ENCODE peak calls at places on chromosomes 2 and 18, in six cellular contexts. One of them, this sample, is unnamed.

GRCh38 chr18:74370163-74370562 is 54.5 kb downstream of the C18orf63 start:
- DNase-seq in mammary epithelial cell: no peak
- DNase-seq in coronary artery: no peak
- DNase-seq in IMR-90: no peak
- DNase-seq in spleen: no peak
- DNase-seq in heart left ventricle: no peak
- DNase-seq in this sample: no peak

GRCh38 chr2:108536133-108536780 is 2.0 kb downstream of the LIMS1 start:
- DNase-seq in mammary epithelial cell: peak; percentile 35
- DNase-seq in coronary artery: no peak
- DNase-seq in IMR-90: peak; percentile 62
- DNase-seq in spleen: no peak
- DNase-seq in heart left ventricle: no peak
- DNase-seq in this sample: peak; percentile 77

GRCh38 chr2:178117725-178118124 is 5.5 kb downstream of the RBM45 start:
- DNase-seq in mammary epithelial cell: no peak
- DNase-seq in coronary artery: no peak
- DNase-seq in IMR-90: no peak
- DNase-seq in spleen: no peak
- DNase-seq in heart left ventricle: no peak
- DNase-seq in this sample: no peak

GRCh38 chr2:854460-854859 is 96.2 kb upstream of the SNTG2 start:
- DNase-seq in mammary epithelial cell: no peak
- DNase-seq in coronary artery: peak; percentile 50
- DNase-seq in IMR-90: no peak
- DNase-seq in spleen: no peak
- DNase-seq in heart left ventricle: no peak
- DNase-seq in this sample: no peak

GRCh38 chr2:201680743-201681142 is 17.7 kb downstream of the MPP4 start:
- DNase-seq in mammary epithelial cell: no peak
- DNase-seq in coronary artery: no peak
- DNase-seq in IMR-90: no peak
- DNase-seq in spleen: no peak
- DNase-seq in heart left ventricle: no peak
- DNase-seq in this sample: peak; percentile 34

GRCh38 chr18:44733069-44733753 is 52.5 kb downstream of the SETBP1 start:
- DNase-seq in mammary epithelial cell: peak; percentile 93
- DNase-seq in coronary artery: no peak
- DNase-seq in IMR-90: peak; percentile 86
- DNase-seq in spleen: no peak
- DNase-seq in heart left ventricle: no peak
- DNase-seq in this sample: peak; percentile 95

GRCh38 chr2:173199303-173199702 is 123.7 kb downstream of the MAP3K20 start:
- DNase-seq in mammary epithelial cell: no peak
- DNase-seq in coronary artery: no peak
- DNase-seq in IMR-90: no peak
- DNase-seq in spleen: no peak
- DNase-seq in heart left ventricle: no peak
- DNase-seq in this sample: no peak

GRCh38 chr2:102010767-102011351 is 19.1 kb downstream of the IL1R2 start:
- DNase-seq in mammary epithelial cell: no peak
- DNase-seq in coronary artery: no peak
- DNase-seq in IMR-90: no peak
- DNase-seq in spleen: no peak
- DNase-seq in heart left ventricle: no peak
- DNase-seq in this sample: no peak

GRCh38 chr2:15945909-15946705 is 5.8 kb downstream of the MYCN start:
- DNase-seq in mammary epithelial cell: no peak
- DNase-seq in coronary artery: no peak
- DNase-seq in IMR-90: no peak
- DNase-seq in spleen: no peak
- DNase-seq in heart left ventricle: no peak
- DNase-seq in this sample: no peak

GRCh38 chr2:142965464-142965863 is 88.0 kb downstream of the KYNU start:
- DNase-seq in mammary epithelial cell: peak; percentile 37
- DNase-seq in coronary artery: no peak
- DNase-seq in IMR-90: peak; percentile 78
- DNase-seq in spleen: no peak
- DNase-seq in heart left ventricle: no peak
- DNase-seq in this sample: peak; percentile 54

GRCh38 chr2:85584857-85585780 is 888 bp downstream of the VAMP5 start:
- DNase-seq in mammary epithelial cell: peak; percentile 72
- DNase-seq in coronary artery: no peak
- DNase-seq in IMR-90: peak; percentile 63
- DNase-seq in spleen: no peak
- DNase-seq in heart left ventricle: peak; percentile 54
- DNase-seq in this sample: peak; percentile 85

GRCh38 chr2:23384551-23385349 is at the start of gene KLHL29:
- DNase-seq in mammary epithelial cell: peak; percentile 65
- DNase-seq in coronary artery: peak; percentile 86
- DNase-seq in IMR-90: peak; percentile 71
- DNase-seq in spleen: peak; percentile 90
- DNase-seq in heart left ventricle: peak; percentile 85
- DNase-seq in this sample: peak; percentile 82

GRCh38 chr2:19549821-19550220 is 191.4 kb upstream of the OSR1 start:
- DNase-seq in mammary epithelial cell: no peak
- DNase-seq in coronary artery: no peak
- DNase-seq in IMR-90: no peak
- DNase-seq in spleen: no peak
- DNase-seq in heart left ventricle: no peak
- DNase-seq in this sample: no peak

GRCh38 chr2:101310591-101311389 is 2.3 kb upstream of the RNF149 start:
- DNase-seq in mammary epithelial cell: no peak
- DNase-seq in coronary artery: no peak
- DNase-seq in IMR-90: peak; percentile 17
- DNase-seq in spleen: no peak
- DNase-seq in heart left ventricle: no peak
- DNase-seq in this sample: peak; percentile 54

DNA sequence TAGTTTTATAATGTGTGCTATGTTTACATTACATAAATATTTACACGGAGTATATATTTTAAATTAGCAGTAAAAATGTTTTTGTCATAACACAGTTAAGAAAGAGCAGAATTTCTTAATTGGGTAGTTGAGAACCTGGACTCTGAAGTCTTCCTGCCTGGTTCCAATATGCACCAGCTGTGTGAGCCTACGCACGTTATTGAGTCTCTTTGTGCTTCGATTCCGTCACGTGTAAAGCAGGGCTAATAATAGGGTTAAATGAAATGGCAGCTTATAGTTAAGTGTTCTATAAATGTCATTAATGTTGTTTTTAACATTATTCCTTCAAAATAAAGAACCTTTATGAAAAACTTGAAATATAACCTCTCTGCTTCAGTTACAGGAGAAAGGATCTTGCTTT is 1.2 kb upstream of the CCDC88A start:
- DNase-seq in mammary epithelial cell: no peak
- DNase-seq in coronary artery: no peak
- DNase-seq in IMR-90: no peak
- DNase-seq in spleen: no peak
- DNase-seq in heart left ventricle: no peak
- DNase-seq in this sample: no peak
- H3K4me3 ChIP-seq in mammary epithelial cell: no peak overlapping the region
- H3K4me3 ChIP-seq in coronary artery: no peak overlapping the region
- H3K4me3 ChIP-seq in IMR-90: no peak overlapping the region
- H3K4me3 ChIP-seq in spleen: peak overlapping the region; percentile 76
- H3K4me3 ChIP-seq in heart left ventricle: peak overlapping the region; percentile 85
- H3K4me3 ChIP-seq in this sample: no peak overlapping the region

GRCh38 chr2:235343869-235344268 is 150.0 kb upstream of the AGAP1 start:
- DNase-seq in mammary epithelial cell: no peak
- DNase-seq in coronary artery: no peak
- DNase-seq in IMR-90: peak; percentile 11
- DNase-seq in spleen: no peak
- DNase-seq in heart left ventricle: no peak
- DNase-seq in this sample: no peak

GRCh38 chr2:235343156-235343774 is 150.6 kb upstream of the AGAP1 start:
- DNase-seq in mammary epithelial cell: no peak
- DNase-seq in coronary artery: no peak
- DNase-seq in IMR-90: no peak
- DNase-seq in spleen: no peak
- DNase-seq in heart left ventricle: no peak
- DNase-seq in this sample: no peak

GRCh38 chr2:235347691-235348090 is 146.2 kb upstream of the AGAP1 start:
- DNase-seq in mammary epithelial cell: peak; percentile 41
- DNase-seq in coronary artery: no peak
- DNase-seq in IMR-90: peak; percentile 85
- DNase-seq in spleen: no peak
- DNase-seq in heart left ventricle: no peak
- DNase-seq in this sample: peak; percentile 56

GRCh38 chr2:235350234-235350633 is 143.6 kb upstream of the AGAP1 start:
- DNase-seq in mammary epithelial cell: no peak
- DNase-seq in coronary artery: no peak
- DNase-seq in IMR-90: no peak
- DNase-seq in spleen: no peak
- DNase-seq in heart left ventricle: no peak
- DNase-seq in this sample: no peak

GRCh38 chr2:235345745-235346144 is 148.1 kb upstream of the AGAP1 start:
- DNase-seq in mammary epithelial cell: no peak
- DNase-seq in coronary artery: no peak
- DNase-seq in IMR-90: no peak
- DNase-seq in spleen: no peak
- DNase-seq in heart left ventricle: no peak
- DNase-seq in this sample: no peak
- TF ChIP-seq CTCF in mammary epithelial cell: no peak
- TF ChIP-seq CTCF in coronary artery: no peak
- TF ChIP-seq CTCF in IMR-90: no peak
- TF ChIP-seq CTCF in spleen: no peak
- TF ChIP-seq CTCF in heart left ventricle: no peak
- TF ChIP-seq CTCF in this sample: no peak

GRCh38 chr2:222709191-222709891 is 37.9 kb downstream of the MOGAT1 start:
- DNase-seq in mammary epithelial cell: peak; percentile 41
- DNase-seq in coronary artery: peak; percentile 85
- DNase-seq in IMR-90: peak; percentile 99
- DNase-seq in spleen: no peak
- DNase-seq in heart left ventricle: peak; percentile 79
- DNase-seq in this sample: peak; percentile 82
- H3K4me3 ChIP-seq in mammary epithelial cell: no peak overlapping the region
- H3K4me3 ChIP-seq in coronary artery: peak overlapping the region; percentile 51
- H3K4me3 ChIP-seq in IMR-90: peak overlapping the region; percentile 26
- H3K4me3 ChIP-seq in spleen: no peak overlapping the region
- H3K4me3 ChIP-seq in heart left ventricle: peak overlapping the region; percentile 36
- H3K4me3 ChIP-seq in this sample: no peak overlapping the region

DNA sequence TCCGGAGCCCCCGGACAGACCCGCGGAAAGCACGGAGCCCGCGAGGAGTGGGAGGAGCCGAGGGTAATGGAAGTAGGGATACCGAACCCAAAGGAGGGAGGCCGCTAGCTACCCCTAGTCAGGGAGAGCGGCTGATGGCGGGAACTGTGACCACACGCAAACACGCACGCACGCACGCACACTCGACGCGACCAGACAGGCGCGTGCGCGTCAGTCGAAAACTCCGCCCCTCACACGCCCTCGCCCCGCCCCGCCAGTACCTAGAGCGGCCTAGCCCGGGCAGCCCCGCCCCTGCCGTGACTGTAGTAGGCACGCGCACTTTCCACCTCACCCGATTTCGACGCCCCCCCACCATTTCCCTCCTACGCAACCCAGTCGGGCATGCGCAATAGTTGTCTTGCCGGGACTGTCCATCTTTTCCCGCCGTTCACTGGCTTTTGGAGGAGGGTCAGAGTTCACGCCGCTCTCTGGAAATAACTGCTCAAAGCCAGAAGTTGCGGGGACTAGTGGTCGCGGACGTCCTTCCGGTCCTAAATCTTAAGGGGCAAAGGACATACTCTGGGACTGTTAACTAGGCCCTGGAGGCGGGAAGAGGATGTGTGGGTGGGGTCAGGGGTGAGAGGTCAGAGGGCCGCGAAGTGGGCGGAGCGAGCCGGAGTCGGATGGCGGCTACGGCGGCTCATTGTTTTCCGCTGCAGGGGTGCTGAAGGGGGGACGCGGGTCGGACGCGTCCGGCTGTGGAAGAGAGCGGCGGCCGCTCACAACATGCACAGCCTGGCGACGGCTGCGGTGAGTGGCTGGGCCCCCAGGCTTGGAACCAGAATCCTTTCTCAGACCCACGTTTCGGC is at the start of the genes CNOT9 and USP37:
- DNase-seq in mammary epithelial cell: peak; percentile 98
- DNase-seq in coronary artery: peak; percentile 99
- DNase-seq in IMR-90: peak; percentile 97
- DNase-seq in spleen: peak; percentile 100
- DNase-seq in heart left ventricle: peak; percentile 99
- DNase-seq in this sample: peak; percentile 99
- TF ChIP-seq CTCF in mammary epithelial cell: no peak
- TF ChIP-seq CTCF in coronary artery: no peak
- TF ChIP-seq CTCF in IMR-90: no peak
- TF ChIP-seq CTCF in spleen: no peak
- TF ChIP-seq CTCF in heart left ventricle: no peak
- TF ChIP-seq CTCF in this sample: no peak

GRCh38 chr2:43469713-43470112 is 126.1 kb downstream of the THADA start:
- DNase-seq in mammary epithelial cell: no peak
- DNase-seq in coronary artery: no peak
- DNase-seq in IMR-90: no peak
- DNase-seq in spleen: no peak
- DNase-seq in heart left ventricle: no peak
- DNase-seq in this sample: no peak

GRCh38 chr2:43465234-43465633 is 130.6 kb downstream of the THADA start:
- DNase-seq in mammary epithelial cell: no peak
- DNase-seq in coronary artery: no peak
- DNase-seq in IMR-90: no peak
- DNase-seq in spleen: no peak
- DNase-seq in heart left ventricle: no peak
- DNase-seq in this sample: no peak

GRCh38 chr2:43469094-43469493 is 126.7 kb downstream of the THADA start:
- DNase-seq in mammary epithelial cell: no peak
- DNase-seq in coronary artery: no peak
- DNase-seq in IMR-90: no peak
- DNase-seq in spleen: no peak
- DNase-seq in heart left ventricle: no peak
- DNase-seq in this sample: no peak

GRCh38 chr2:43464546-43464945 is 131.3 kb downstream of the THADA start:
- DNase-seq in mammary epithelial cell: peak; percentile 68
- DNase-seq in coronary artery: no peak
- DNase-seq in IMR-90: peak; percentile 23
- DNase-seq in spleen: no peak
- DNase-seq in heart left ventricle: no peak
- DNase-seq in this sample: no peak

DNA sequence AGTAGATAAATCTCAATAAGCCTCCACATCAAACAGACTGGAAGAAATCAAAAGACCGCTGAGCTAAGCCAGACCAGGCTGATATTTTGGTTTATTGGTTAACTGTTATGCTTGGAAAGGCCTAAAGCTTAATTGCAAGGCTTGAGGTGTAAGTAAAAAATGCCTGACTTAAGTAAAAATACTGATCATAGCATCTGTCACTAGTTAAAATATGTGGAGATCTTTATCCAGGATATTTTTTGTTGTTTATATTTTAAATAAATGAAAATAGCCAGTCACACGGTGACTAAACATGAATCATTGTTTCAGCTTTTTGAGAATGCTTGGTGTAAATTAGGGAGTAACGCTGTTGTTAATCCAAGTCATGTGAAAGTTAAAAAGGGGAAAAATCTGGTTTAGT is 127.9 kb downstream of the THADA start:
- DNase-seq in mammary epithelial cell: peak; percentile 74
- DNase-seq in coronary artery: no peak
- DNase-seq in IMR-90: peak; percentile 63
- DNase-seq in spleen: no peak
- DNase-seq in heart left ventricle: no peak
- DNase-seq in this sample: peak; percentile 71
- H3K4me3 ChIP-seq in mammary epithelial cell: no peak overlapping the region
- H3K4me3 ChIP-seq in coronary artery: no peak overlapping the region
- H3K4me3 ChIP-seq in IMR-90: no peak overlapping the region
- H3K4me3 ChIP-seq in spleen: no peak overlapping the region
- H3K4me3 ChIP-seq in heart left ventricle: no peak overlapping the region
- H3K4me3 ChIP-seq in this sample: no peak overlapping the region

GRCh38 chr2:129444417-129445150 is 534.9 kb upstream of the RAB6C start:
- DNase-seq in mammary epithelial cell: no peak
- DNase-seq in coronary artery: peak; percentile 53
- DNase-seq in IMR-90: no peak
- DNase-seq in spleen: no peak
- DNase-seq in heart left ventricle: no peak
- DNase-seq in this sample: no peak
- TF ChIP-seq CTCF in mammary epithelial cell: no peak
- TF ChIP-seq CTCF in coronary artery: no peak
- TF ChIP-seq CTCF in IMR-90: no peak
- TF ChIP-seq CTCF in spleen: no peak
- TF ChIP-seq CTCF in heart left ventricle: no peak
- TF ChIP-seq CTCF in this sample: no peak

This sample was measured in epithelial cell of esophagus.